ENCODE peak calls at places on chromosomes 5 and 9, in four cellular contexts. One of them, this sample, is unnamed. For H3K9me3 and H3K27me3, the result is how much of the 10 kb centered on the place peaks cover.

GRCh38 chr5:140182803-140183367 is 7.9 kb downstream of the CYSTM1 start:
- DNase-seq in iPS DF 6.9: no peak
- DNase-seq in DND-41: no peak
- DNase-seq in effector memory CD4-positive, alpha-beta T cell: no peak
- DNase-seq in this sample: no peak

GRCh38 chr5:169024426-169024825 is 276.5 kb downstream of the SLIT3 start:
- DNase-seq in iPS DF 6.9: no peak
- DNase-seq in DND-41: no peak
- DNase-seq in effector memory CD4-positive, alpha-beta T cell: no peak
- DNase-seq in this sample: no peak

GRCh38 chr9:38235244-38235643 is 157.3 kb upstream of the ALDH1B1 start:
- DNase-seq in DND-41: no peak
- DNase-seq in iPS DF 6.9: no peak
- DNase-seq in effector memory CD4-positive, alpha-beta T cell: no peak
- DNase-seq in this sample: no peak

GRCh38 chr9:1094749-1095148 is 44.6 kb downstream of the DMRT2 start:
- DNase-seq in iPS DF 6.9: no peak
- DNase-seq in effector memory CD4-positive, alpha-beta T cell: no peak
- DNase-seq in DND-41: no peak
- DNase-seq in this sample: no peak

GRCh38 chr5:143231973-143232812 is 171.3 kb downstream of the NR3C1 start:
- DNase-seq in DND-41: no peak
- DNase-seq in iPS DF 6.9: no peak
- DNase-seq in effector memory CD4-positive, alpha-beta T cell: no peak
- DNase-seq in this sample: no peak

GRCh38 chr5:157890825-157891587 is 32.1 kb upstream of the CLINT1 start:
- DNase-seq in iPS DF 6.9: no peak
- DNase-seq in effector memory CD4-positive, alpha-beta T cell: no peak
- DNase-seq in DND-41: peak
- DNase-seq in this sample: no peak

GRCh38 chr5:150436141-150436680 is 13.3 kb downstream of the RPS14 start:
- DNase-seq in iPS DF 6.9: peak
- DNase-seq in effector memory CD4-positive, alpha-beta T cell: peak
- DNase-seq in DND-41: peak
- DNase-seq in this sample: peak

GRCh38 chr5:143435207-143435657 is 31.7 kb upstream of the NR3C1 start:
- DNase-seq in iPS DF 6.9: no peak
- DNase-seq in DND-41: peak
- DNase-seq in effector memory CD4-positive, alpha-beta T cell: no peak
- DNase-seq in this sample: no peak

GRCh38 chr9:127474592-127474991 is 23.3 kb downstream of the LRSAM1 start:
- DNase-seq in effector memory CD4-positive, alpha-beta T cell: no peak
- DNase-seq in iPS DF 6.9: no peak
- DNase-seq in DND-41: no peak
- DNase-seq in this sample: no peak

GRCh38 chr5:95823738-95824609 is 1.4 kb upstream of the GLRX start:
- DNase-seq in effector memory CD4-positive, alpha-beta T cell: peak
- DNase-seq in iPS DF 6.9: no peak
- DNase-seq in DND-41: peak
- DNase-seq in this sample: peak

GRCh38 chr5:31502506-31502905 is 29.4 kb downstream of the DROSHA start:
- DNase-seq in effector memory CD4-positive, alpha-beta T cell: no peak
- DNase-seq in DND-41: no peak
- DNase-seq in iPS DF 6.9: no peak
- DNase-seq in this sample: no peak

GRCh38 chr9:127754099-127754760 is 19.1 kb upstream of the TOR2A start:
- DNase-seq in DND-41: no peak
- DNase-seq in iPS DF 6.9: no peak
- DNase-seq in effector memory CD4-positive, alpha-beta T cell: no peak
- DNase-seq in this sample: no peak

GRCh38 chr5:14029185-14029584 is 84.7 kb upstream of the DNAH5 start:
- DNase-seq in iPS DF 6.9: no peak
- DNase-seq in DND-41: no peak
- DNase-seq in effector memory CD4-positive, alpha-beta T cell: no peak
- DNase-seq in this sample: no peak

GRCh38 chr5:31000287-31000686 is 193.2 kb upstream of the CDH6 start:
- DNase-seq in DND-41: no peak
- DNase-seq in effector memory CD4-positive, alpha-beta T cell: no peak
- DNase-seq in iPS DF 6.9: no peak
- DNase-seq in this sample: no peak

GRCh38 chr5:157303667-157304327 is 37.9 kb downstream of the CYFIP2 start:
- DNase-seq in DND-41: no peak
- DNase-seq in iPS DF 6.9: no peak
- DNase-seq in effector memory CD4-positive, alpha-beta T cell: peak
- DNase-seq in this sample: no peak

GRCh38 chr5:97266576-97266975 is 83.5 kb upstream of the RIOK2 start:
- DNase-seq in iPS DF 6.9: no peak
- DNase-seq in DND-41: no peak
- DNase-seq in effector memory CD4-positive, alpha-beta T cell: no peak
- DNase-seq in this sample: no peak

GRCh38 chr9:99162759-99163364 is 57.9 kb downstream of the TGFBR1 start:
- DNase-seq in effector memory CD4-positive, alpha-beta T cell: no peak
- DNase-seq in iPS DF 6.9: no peak
- DNase-seq in DND-41: no peak
- DNase-seq in this sample: peak

GRCh38 chr9:73411494-73411893 is 259.8 kb downstream of the ANXA1 start:
- DNase-seq in iPS DF 6.9: no peak
- DNase-seq in DND-41: no peak
- DNase-seq in effector memory CD4-positive, alpha-beta T cell: no peak
- DNase-seq in this sample: no peak

GRCh38 chr9:21813575-21814473 is 11.4 kb downstream of the MTAP start:
- DNase-seq in iPS DF 6.9: no peak
- DNase-seq in effector memory CD4-positive, alpha-beta T cell: peak
- DNase-seq in DND-41: peak
- DNase-seq in this sample: peak

GRCh38 chr5:158727771-158728311 is 371.9 kb downstream of the EBF1 start:
- DNase-seq in effector memory CD4-positive, alpha-beta T cell: no peak
- DNase-seq in iPS DF 6.9: no peak
- DNase-seq in DND-41: no peak
- DNase-seq in this sample: no peak

GRCh38 chr9:89613912-89614311 is 9.1 kb downstream of the GADD45G start:
- DNase-seq in DND-41: no peak
- DNase-seq in iPS DF 6.9: no peak
- DNase-seq in effector memory CD4-positive, alpha-beta T cell: no peak
- DNase-seq in this sample: no peak

GRCh38 chr5:35815089-35815936 is 41.4 kb upstream of the IL7R start:
- DNase-seq in effector memory CD4-positive, alpha-beta T cell: no peak
- DNase-seq in DND-41: peak
- DNase-seq in iPS DF 6.9: peak
- DNase-seq in this sample: peak

GRCh38 chr9:34988218-34989055 is 1.1 kb upstream of the DNAJB5 start:
- DNase-seq in iPS DF 6.9: no peak
- DNase-seq in effector memory CD4-positive, alpha-beta T cell: peak
- DNase-seq in DND-41: no peak
- DNase-seq in this sample: no peak

GRCh38 chr9:125986966-125987365 is 239.8 kb downstream of the PBX3 start:
- DNase-seq in iPS DF 6.9: no peak
- DNase-seq in effector memory CD4-positive, alpha-beta T cell: no peak
- DNase-seq in DND-41: no peak
- DNase-seq in this sample: no peak

GRCh38 chr9:93319301-93319991 is 132.0 kb upstream of the FAM120A start:
- DNase-seq in DND-41: no peak
- DNase-seq in iPS DF 6.9: no peak
- DNase-seq in effector memory CD4-positive, alpha-beta T cell: no peak
- DNase-seq in this sample: no peak

GRCh38 chr9:83920469-83920941 is 727 bp downstream of the KIF27 start:
- DNase-seq in DND-41: no peak
- DNase-seq in effector memory CD4-positive, alpha-beta T cell: no peak
- DNase-seq in iPS DF 6.9: peak
- DNase-seq in this sample: peak

GRCh38 chr5:157086751-157087359 is 22.0 kb downstream of the HAVCR2 start:
- DNase-seq in iPS DF 6.9: no peak
- DNase-seq in DND-41: no peak
- DNase-seq in effector memory CD4-positive, alpha-beta T cell: no peak
- DNase-seq in this sample: no peak

DNA sequence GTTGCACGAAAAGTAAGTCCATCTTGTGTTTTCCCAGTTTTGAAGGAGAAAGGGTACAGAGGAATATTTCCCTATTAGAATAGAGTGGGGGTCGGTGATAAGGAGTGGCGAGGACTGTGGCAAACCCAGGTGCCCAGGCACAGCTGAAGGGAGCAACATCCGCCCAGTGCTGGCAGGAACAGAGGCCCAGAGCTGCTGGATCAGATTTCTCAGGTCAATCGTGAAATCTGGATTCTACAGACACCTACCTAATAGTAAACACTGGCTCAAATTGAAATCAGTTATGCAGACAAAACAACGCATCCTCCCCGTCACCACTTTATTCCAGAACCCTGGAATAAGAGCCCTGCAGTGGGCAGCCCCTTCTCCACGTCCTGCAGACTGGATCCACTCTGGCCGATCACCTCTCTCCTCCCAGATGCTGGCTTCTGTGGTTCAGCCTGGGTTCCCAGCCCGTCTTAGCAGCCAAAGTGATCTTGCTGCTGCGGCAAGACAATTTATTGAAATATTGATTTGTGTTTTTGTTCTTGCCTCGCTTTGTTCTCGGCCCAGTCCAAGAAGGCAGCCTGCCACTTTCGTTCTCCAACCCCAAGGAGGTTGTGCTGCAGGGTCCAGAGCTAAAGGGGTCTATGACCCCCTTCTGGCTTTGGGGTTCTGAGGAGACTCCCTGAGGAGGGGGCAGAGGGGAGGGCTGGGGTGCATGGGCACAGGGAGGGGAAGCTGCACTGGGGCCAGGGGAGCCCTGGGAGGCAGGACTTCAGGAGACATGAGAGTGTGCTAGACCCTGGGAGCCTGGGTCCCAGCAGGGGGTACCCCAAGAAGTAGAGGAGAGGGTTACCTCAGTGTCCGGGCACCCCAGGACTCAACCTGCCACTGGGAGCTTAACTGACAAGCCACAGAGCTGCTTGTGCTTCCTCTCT is 103.3 kb downstream of the ZNF354C start:
- DNase-seq in effector memory CD4-positive, alpha-beta T cell: no peak
- DNase-seq in DND-41: no peak
- DNase-seq in iPS DF 6.9: no peak
- DNase-seq in this sample: no peak
- H3K9me3 ChIP-seq in effector memory CD4-positive, alpha-beta T cell: under half
- H3K9me3 ChIP-seq in DND-41: under half
- H3K9me3 ChIP-seq in iPS DF 6.9: under half
- H3K9me3 ChIP-seq in this sample: under half

GRCh38 chr5:141882594-141883183 is 4.5 kb upstream of the PCDH1 start:
- DNase-seq in DND-41: no peak
- DNase-seq in effector memory CD4-positive, alpha-beta T cell: no peak
- DNase-seq in iPS DF 6.9: no peak
- DNase-seq in this sample: no peak

GRCh38 chr5:141880961-141881801 is 3.0 kb upstream of the PCDH1 start:
- DNase-seq in iPS DF 6.9: no peak
- DNase-seq in DND-41: no peak
- DNase-seq in effector memory CD4-positive, alpha-beta T cell: no peak
- DNase-seq in this sample: no peak

GRCh38 chr5:141881886-141882285 is 3.7 kb upstream of the PCDH1 start:
- DNase-seq in iPS DF 6.9: no peak
- DNase-seq in effector memory CD4-positive, alpha-beta T cell: no peak
- DNase-seq in DND-41: no peak
- DNase-seq in this sample: no peak

GRCh38 chr5:141883184-141883947 is 5.2 kb upstream of the PCDH1 start:
- DNase-seq in iPS DF 6.9: no peak
- DNase-seq in DND-41: no peak
- DNase-seq in effector memory CD4-positive, alpha-beta T cell: no peak
- DNase-seq in this sample: peak

GRCh38 chr5:141883948-141884318 is 5.7 kb upstream of the PCDH1 start:
- DNase-seq in effector memory CD4-positive, alpha-beta T cell: no peak
- DNase-seq in DND-41: no peak
- DNase-seq in iPS DF 6.9: no peak
- DNase-seq in this sample: no peak
- H3K27me3 ChIP-seq in effector memory CD4-positive, alpha-beta T cell: under half
- H3K27me3 ChIP-seq in DND-41: under half
- H3K27me3 ChIP-seq in iPS DF 6.9: under half
- H3K27me3 ChIP-seq in this sample: under half

GRCh38 chr9:40909821-40910220 is 218.7 kb downstream of the FOXD4L6 start:
- DNase-seq in DND-41: no peak
- DNase-seq in effector memory CD4-positive, alpha-beta T cell: no peak
- DNase-seq in iPS DF 6.9: no peak
- DNase-seq in this sample: no peak
- H3K9me3 ChIP-seq in DND-41: under half
- H3K9me3 ChIP-seq in effector memory CD4-positive, alpha-beta T cell: half or more
- H3K9me3 ChIP-seq in iPS DF 6.9: under half
- H3K9me3 ChIP-seq in this sample: under half

GRCh38 chr5:154478224-154478565 is at the start of gene HAND1:
- DNase-seq in DND-41: no peak
- DNase-seq in iPS DF 6.9: no peak
- DNase-seq in effector memory CD4-positive, alpha-beta T cell: no peak
- DNase-seq in this sample: peak

GRCh38 chr5:154479160-154479943 is 1.3 kb upstream of the HAND1 start:
- DNase-seq in effector memory CD4-positive, alpha-beta T cell: no peak
- DNase-seq in DND-41: no peak
- DNase-seq in iPS DF 6.9: no peak
- DNase-seq in this sample: peak

GRCh38 chr5:154477382-154478223 is 424 bp downstream of the HAND1 start:
- DNase-seq in DND-41: no peak
- DNase-seq in iPS DF 6.9: no peak
- DNase-seq in effector memory CD4-positive, alpha-beta T cell: no peak
- DNase-seq in this sample: no peak

GRCh38 chr5:154479944-154480750 is 2.1 kb upstream of the HAND1 start:
- DNase-seq in iPS DF 6.9: no peak
- DNase-seq in effector memory CD4-positive, alpha-beta T cell: no peak
- DNase-seq in DND-41: no peak
- DNase-seq in this sample: no peak

GRCh38 chr5:154478752-154479159 is 729 bp upstream of the HAND1 start:
- DNase-seq in effector memory CD4-positive, alpha-beta T cell: no peak
- DNase-seq in DND-41: no peak
- DNase-seq in iPS DF 6.9: no peak
- DNase-seq in this sample: no peak
- H3K27me3 ChIP-seq in effector memory CD4-positive, alpha-beta T cell: half or more
- H3K27me3 ChIP-seq in DND-41: under half
- H3K27me3 ChIP-seq in iPS DF 6.9: half or more
- H3K27me3 ChIP-seq in this sample: under half

DNA sequence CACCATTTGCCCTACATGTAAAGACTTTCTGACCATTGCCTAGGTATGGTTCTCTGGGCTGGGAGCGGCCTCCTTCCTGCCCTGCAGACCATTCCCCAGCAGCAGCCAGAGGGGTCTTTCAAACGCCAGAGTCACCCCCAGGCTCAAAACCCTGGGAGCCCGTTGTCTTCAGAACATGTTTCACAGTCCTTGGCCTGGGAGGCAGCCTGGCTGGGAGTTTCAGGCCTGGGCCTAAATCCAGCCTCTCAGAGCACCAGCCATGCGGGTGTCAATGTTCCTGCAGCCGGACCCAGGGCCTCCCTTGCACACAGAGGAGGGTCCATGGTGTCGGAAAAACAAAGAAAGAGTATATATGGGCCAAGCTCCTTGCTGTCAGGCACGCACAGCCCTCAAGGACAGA is 145.2 kb upstream of the FOXD4L5 start:
- DNase-seq in effector memory CD4-positive, alpha-beta T cell: no peak
- DNase-seq in iPS DF 6.9: no peak
- DNase-seq in DND-41: no peak
- DNase-seq in this sample: no peak
- H3K9me3 ChIP-seq in effector memory CD4-positive, alpha-beta T cell: under half
- H3K9me3 ChIP-seq in iPS DF 6.9: under half
- H3K9me3 ChIP-seq in DND-41: under half
- H3K9me3 ChIP-seq in this sample: under half

This sample was measured in Caco-2.